ENCODE peak calls at places on chromosomes 1 and 21, in eight cellular contexts. H is GM23338, E is body of pancreas, K is adrenal gland, R is upper lobe of right lung, I is psoas muscle, D is mammary epithelial cell, M is hepatocyte. C is an unnamed sample.

GRCh38 chr1:98870959-98871903 is 133.4 kb downstream of the PLPPR5 start:
- DNase-seq in D (peak; percentile 7), M (no peak), K (no peak), R (no peak), H (peak; percentile 41), I (no peak), E (no peak), C (no peak)

GRCh38 chr1:231421616-231421970 is 494 bp downstream of the EGLN1 start:
- DNase-seq in H (no peak), E (peak; percentile 50), D (peak; percentile 60), M (peak; percentile 74), K (no peak), I (peak; percentile 73), R (no peak), C (no peak)

GRCh38 chr21:33964706-33965325 is 49.2 kb upstream of the ATP5PO start:
- DNase-seq in I (no peak), D (no peak), R (no peak), E (no peak), M (no peak), K (no peak), H (no peak), C (no peak)

GRCh38 chr1:116919802-116920201 is 10.1 kb downstream of the PTGFRN start:
- DNase-seq in H (no peak), E (peak; percentile 62), I (no peak), R (no peak), M (no peak), K (no peak), D (no peak), C (no peak)

GRCh38 chr21:46108827-46109226 is 10.9 kb downstream of the COL6A2 start:
- DNase-seq in I (no peak), H (no peak), R (no peak), M (no peak), D (no peak), E (peak; percentile 5), K (no peak), C (no peak)

GRCh38 chr1:12172042-12172851 is 5.5 kb downstream of the TNFRSF1B start:
- DNase-seq in I (no peak), E (no peak), R (no peak), M (no peak), K (no peak), H (no peak), D (no peak), C (no peak)

GRCh38 chr1:162035241-162035640 is 11.6 kb upstream of the OLFML2B start:
- DNase-seq in H (no peak), M (no peak), D (peak; percentile 66), R (no peak), I (no peak), K (no peak), E (no peak), C (peak; percentile 68)

GRCh38 chr1:206469411-206469932 is 804 bp upstream of the IKBKE start:
- DNase-seq in H (peak; percentile 9), M (peak; percentile 37), D (peak; percentile 73), K (no peak), I (no peak), E (no peak), R (no peak), C (peak; percentile 40)

GRCh38 chr1:56072310-56072709 is 507.1 kb downstream of the PLPP3 start:
- DNase-seq in H (no peak), K (no peak), I (no peak), E (no peak), R (no peak), M (no peak), D (no peak), C (no peak)

GRCh38 chr1:9721606-9722377 is 70.3 kb downstream of the PIK3CD start:
- DNase-seq in R (no peak), M (peak; percentile 32), H (peak; percentile 86), K (peak; percentile 33), E (no peak), I (no peak), D (no peak), C (no peak)

GRCh38 chr1:240462766-240463410 is 149.1 kb downstream of the GREM2 start:
- DNase-seq in E (no peak), I (no peak), K (no peak), H (no peak), R (no peak), D (no peak), M (no peak), C (peak; percentile 11)

GRCh38 chr1:199931666-199932377 is 95.7 kb upstream of the NR5A2 start:
- DNase-seq in M (no peak), K (no peak), R (no peak), I (no peak), D (no peak), H (peak; percentile 21), E (no peak), C (no peak)

GRCh38 chr1:202976633-202977032 is 9.6 kb upstream of the CYB5R1 start:
- DNase-seq in M (no peak), I (no peak), E (no peak), R (no peak), D (no peak), K (no peak), H (no peak), C (no peak)

GRCh38 chr1:36419158-36419557 is 21.4 kb upstream of the LSM10 start:
- DNase-seq in H (no peak), K (no peak), I (no peak), R (no peak), E (no peak), M (no peak), D (no peak), C (no peak)

DNA sequence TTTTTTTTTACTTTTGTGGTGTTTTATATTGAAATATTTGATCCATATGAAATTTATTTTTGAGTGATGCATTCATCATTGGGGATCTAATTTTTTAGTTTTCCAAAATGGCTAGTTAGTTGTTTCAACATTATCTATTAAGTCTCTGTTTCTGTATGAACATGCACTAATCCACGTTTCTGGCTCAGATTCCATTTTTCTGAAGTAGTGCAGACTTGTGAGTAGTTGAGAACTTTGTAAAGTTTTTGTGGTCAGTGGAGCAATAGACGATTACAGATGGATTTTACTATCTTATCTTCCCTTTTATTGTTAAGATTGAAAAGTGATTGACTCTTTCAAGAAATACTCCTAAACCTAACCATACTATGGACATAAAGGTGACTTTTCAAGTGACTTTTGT is 16.7 kb downstream of the SOAT1 start:
- DNase-seq in K (no peak), I (no peak), D (peak; percentile 74), E (no peak), M (no peak), R (no peak), H (no peak), C (peak; percentile 65)
- H3K4me3 ChIP-seq in K (no peak overlapping the region), I (no peak overlapping the region), D (no peak overlapping the region), E (no peak overlapping the region), M (no peak overlapping the region), R (no peak overlapping the region), H (no peak overlapping the region), C (no peak overlapping the region)

GRCh38 chr21:39033878-39034589 is 149.2 kb downstream of the PSMG1 start:
- DNase-seq in H (no peak), K (no peak), I (no peak), R (peak; percentile 87), M (peak; percentile 67), E (no peak), D (no peak), C (peak; percentile 74)

GRCh38 chr21:39034590-39035536 is 148.4 kb downstream of the PSMG1 start:
- DNase-seq in K (no peak), D (no peak), I (no peak), H (no peak), M (no peak), R (no peak), E (no peak), C (no peak)

GRCh38 chr21:39036581-39036980 is 146.7 kb downstream of the PSMG1 start:
- DNase-seq in M (no peak), K (no peak), R (no peak), H (no peak), I (no peak), E (no peak), D (no peak), C (no peak)

GRCh38 chr21:39040494-39041110 is 142.6 kb downstream of the PSMG1 start:
- DNase-seq in R (no peak), K (no peak), H (no peak), E (no peak), M (no peak), D (no peak), I (no peak), C (no peak)

DNA sequence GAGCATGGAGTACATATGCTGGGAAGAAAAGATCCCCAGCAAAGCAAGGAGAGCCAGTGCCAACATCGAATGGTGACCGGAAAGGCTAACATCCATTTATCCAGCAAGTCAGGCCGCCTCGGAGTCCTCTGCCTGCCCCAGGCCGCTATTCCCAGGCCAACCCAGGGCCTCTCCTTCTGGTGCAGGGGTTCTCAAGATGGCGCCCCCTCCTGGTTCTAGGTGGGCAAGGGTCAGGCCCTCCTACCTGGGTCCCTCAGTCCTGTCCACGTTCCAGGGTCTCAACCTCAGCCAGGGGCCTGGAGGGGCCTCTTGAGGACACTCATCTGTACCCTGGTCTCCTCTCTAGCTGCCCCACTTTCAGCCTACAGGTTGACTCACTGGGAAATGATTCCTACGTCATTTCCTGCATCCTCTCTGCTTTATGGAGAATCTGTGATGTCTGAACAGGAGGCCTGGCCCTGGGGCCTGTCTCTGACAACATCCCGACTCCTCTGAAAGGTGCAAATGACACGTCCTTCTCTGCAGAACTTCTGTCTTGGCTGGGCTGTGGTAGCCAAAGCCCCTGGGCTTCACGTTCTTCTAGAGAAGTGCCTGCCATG is 145.3 kb downstream of the PSMG1 start:
- DNase-seq in R (no peak), H (peak; percentile 72), D (no peak), E (no peak), K (no peak), I (no peak), M (no peak), C (peak; percentile 60)
- TF ChIP-seq CTCF in R (peak; percentile 13), H (peak; percentile 75), D (no peak), E (no peak), K (no peak), I (no peak), M (no peak), C (no peak)

DNA sequence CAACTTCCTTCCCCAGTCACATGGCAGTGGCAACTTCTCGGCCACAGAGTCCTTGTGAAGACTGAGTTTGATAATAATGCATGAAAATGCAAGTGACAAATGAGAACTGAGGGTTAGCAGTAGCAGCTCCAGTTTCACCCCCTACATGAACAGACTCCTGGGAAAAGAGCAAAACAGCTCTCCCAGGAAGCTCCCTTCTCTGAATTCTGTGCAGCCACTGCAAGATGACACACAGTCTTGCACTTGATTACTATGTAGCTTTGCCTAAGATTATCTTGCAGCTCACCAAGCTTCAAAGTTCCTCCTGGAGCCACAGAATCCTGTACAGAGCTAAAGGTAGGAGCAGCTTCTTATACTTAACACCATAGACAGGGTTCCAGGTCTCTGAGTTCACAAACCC is 4.6 kb downstream of the PGBD5 start:
- DNase-seq in M (no peak), D (no peak), R (no peak), I (no peak), E (no peak), K (no peak), H (no peak), C (no peak)
- H3K27me3 ChIP-seq in M (peaks cover 43% of the 10 kb centered on the region), D (peaks cover 28% of the 10 kb centered on the region), R (peaks cover 28% of the 10 kb centered on the region), I (no peaks in the 10 kb centered on the region), E (no peaks in the 10 kb centered on the region), K (no peaks in the 10 kb centered on the region), H (peaks cover 20% of the 10 kb centered on the region), C (peaks cover 8% of the 10 kb centered on the region)

DNA sequence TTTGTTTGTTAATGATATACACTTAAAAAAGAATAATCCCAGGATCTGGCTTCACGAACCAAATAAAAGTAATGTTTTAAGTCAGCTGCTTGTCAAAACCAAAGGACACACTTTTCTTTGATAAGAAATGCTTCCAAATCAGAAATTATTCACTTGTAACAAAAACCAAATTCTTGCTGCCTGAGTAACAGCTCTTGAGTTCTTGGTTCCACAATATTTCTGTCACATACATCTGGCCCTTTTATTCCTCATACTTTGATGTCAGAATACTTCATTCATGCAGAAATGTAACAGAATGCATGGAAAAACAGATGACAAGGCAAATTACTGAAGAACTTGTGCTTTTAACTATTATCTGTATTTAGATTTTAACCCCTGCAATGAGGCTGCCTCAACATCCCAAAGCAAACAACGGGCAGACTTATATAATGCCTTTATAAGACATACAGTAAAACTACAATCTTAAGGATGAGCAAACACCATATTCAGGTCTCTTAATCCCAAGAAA is 1.5 kb downstream of the VAMP4 start:
- DNase-seq in M (no peak), H (no peak), K (no peak), D (no peak), I (no peak), E (no peak), R (no peak), C (no peak)
- H3K4me3 ChIP-seq in M (no peak overlapping the region), H (peak overlapping the region; percentile 97), K (no peak overlapping the region), D (no peak overlapping the region), I (peak overlapping the region; percentile 79), E (no peak overlapping the region), R (peak overlapping the region; percentile 97), C (no peak overlapping the region)